ENCODE peak calls at places on chromosomes 7 and 10, in five cellular contexts. One of them, this sample, is unnamed.
A peak's percentile ranks its signal among the peaks of the same experiment; 100 is the strongest.

GRCh38 chr7:31114593-31115343 is 62.7 kb downstream of the ADCYAP1R1 start:
- DNase-seq in tibial artery: no peak
- DNase-seq in stomach: no peak
- DNase-seq in transverse colon: no peak
- DNase-seq in cardiac fibroblast: peak; percentile 53
- DNase-seq in this sample: no peak

GRCh38 chr7:142873281-142873784 is 12.2 kb downstream of the TRPV6 start:
- DNase-seq in tibial artery: no peak
- DNase-seq in stomach: peak; percentile 50
- DNase-seq in transverse colon: no peak
- DNase-seq in cardiac fibroblast: peak; percentile 6
- DNase-seq in this sample: no peak

GRCh38 chr10:80472234-80473095 is 18.4 kb downstream of the TSPAN14 start:
- DNase-seq in tibial artery: peak; percentile 7
- DNase-seq in stomach: no peak
- DNase-seq in transverse colon: no peak
- DNase-seq in cardiac fibroblast: peak; percentile 99
- DNase-seq in this sample: no peak

GRCh38 chr7:20816389-20816959 is 29.8 kb upstream of the SP8 start:
- DNase-seq in tibial artery: no peak
- DNase-seq in stomach: no peak
- DNase-seq in transverse colon: no peak
- DNase-seq in cardiac fibroblast: no peak
- DNase-seq in this sample: no peak

GRCh38 chr7:37505750-37506353 is 57.2 kb upstream of the ELMO1 start:
- DNase-seq in tibial artery: no peak
- DNase-seq in stomach: no peak
- DNase-seq in transverse colon: no peak
- DNase-seq in cardiac fibroblast: no peak
- DNase-seq in this sample: no peak

GRCh38 chr10:123962756-123963469 is 71.3 kb upstream of the CPXM2 start:
- DNase-seq in tibial artery: no peak
- DNase-seq in stomach: no peak
- DNase-seq in transverse colon: peak; percentile 14
- DNase-seq in cardiac fibroblast: no peak
- DNase-seq in this sample: no peak

GRCh38 chr7:100102950-100103840 is 1.8 kb downstream of the AP4M1 start:
- DNase-seq in tibial artery: no peak
- DNase-seq in stomach: no peak
- DNase-seq in transverse colon: no peak
- DNase-seq in cardiac fibroblast: peak; percentile 85
- DNase-seq in this sample: no peak

GRCh38 chr7:47071866-47072265 is 510.0 kb downstream of the TNS3 start:
- DNase-seq in tibial artery: no peak
- DNase-seq in stomach: no peak
- DNase-seq in transverse colon: no peak
- DNase-seq in cardiac fibroblast: no peak
- DNase-seq in this sample: no peak

GRCh38 chr7:68185641-68186040 is 1189.0 kb downstream of the TYW1 start:
- DNase-seq in tibial artery: no peak
- DNase-seq in stomach: no peak
- DNase-seq in transverse colon: no peak
- DNase-seq in cardiac fibroblast: no peak
- DNase-seq in this sample: peak; percentile 33

GRCh38 chr10:131080571-131080970 is 230.9 kb downstream of the TCERG1L start:
- DNase-seq in tibial artery: no peak
- DNase-seq in stomach: no peak
- DNase-seq in transverse colon: no peak
- DNase-seq in cardiac fibroblast: no peak
- DNase-seq in this sample: no peak

GRCh38 chr7:139767561-139767982 is 10.2 kb downstream of the HIPK2 start:
- DNase-seq in tibial artery: no peak
- DNase-seq in stomach: no peak
- DNase-seq in transverse colon: no peak
- DNase-seq in cardiac fibroblast: peak; percentile 42
- DNase-seq in this sample: no peak

GRCh38 chr7:137440434-137440830 is 96.9 kb upstream of the PTN start:
- DNase-seq in tibial artery: no peak
- DNase-seq in stomach: no peak
- DNase-seq in transverse colon: no peak
- DNase-seq in cardiac fibroblast: no peak
- DNase-seq in this sample: no peak

GRCh38 chr10:10295537-10295936 is 722.1 kb upstream of the CELF2 start:
- DNase-seq in tibial artery: no peak
- DNase-seq in stomach: no peak
- DNase-seq in transverse colon: no peak
- DNase-seq in cardiac fibroblast: no peak
- DNase-seq in this sample: no peak

GRCh38 chr10:12067336-12067735 is 1.4 kb upstream of the DHTKD1 start:
- DNase-seq in tibial artery: no peak
- DNase-seq in stomach: no peak
- DNase-seq in transverse colon: no peak
- DNase-seq in cardiac fibroblast: peak; percentile 85
- DNase-seq in this sample: no peak

GRCh38 chr10:21084700-21085099 is 187.6 kb upstream of the NEBL start:
- DNase-seq in tibial artery: no peak
- DNase-seq in stomach: no peak
- DNase-seq in transverse colon: no peak
- DNase-seq in cardiac fibroblast: no peak
- DNase-seq in this sample: no peak

GRCh38 chr7:45082031-45082830 is 6.5 kb downstream of the NACAD start:
- DNase-seq in tibial artery: peak; percentile 63
- DNase-seq in stomach: no peak
- DNase-seq in transverse colon: no peak
- DNase-seq in cardiac fibroblast: peak; percentile 29
- DNase-seq in this sample: no peak

GRCh38 chr7:57071-57470 is 135.3 kb upstream of the FAM20C start:
- DNase-seq in tibial artery: peak; percentile 44
- DNase-seq in stomach: no peak
- DNase-seq in transverse colon: peak; percentile 1
- DNase-seq in cardiac fibroblast: no peak
- DNase-seq in this sample: no peak

GRCh38 chr7:49243521-49243920 is 319.2 kb downstream of the CDC14C start:
- DNase-seq in tibial artery: no peak
- DNase-seq in stomach: no peak
- DNase-seq in transverse colon: no peak
- DNase-seq in cardiac fibroblast: no peak
- DNase-seq in this sample: no peak

GRCh38 chr7:2855386-2855785 is 11.3 kb upstream of the GNA12 start:
- DNase-seq in tibial artery: no peak
- DNase-seq in stomach: no peak
- DNase-seq in transverse colon: no peak
- DNase-seq in cardiac fibroblast: no peak
- DNase-seq in this sample: no peak

GRCh38 chr7:3246133-3246532 is 54.9 kb upstream of the SDK1 start:
- DNase-seq in tibial artery: no peak
- DNase-seq in stomach: no peak
- DNase-seq in transverse colon: no peak
- DNase-seq in cardiac fibroblast: no peak
- DNase-seq in this sample: no peak

GRCh38 chr7:24576171-24577052 is 3.2 kb downstream of the PALS2 start:
- DNase-seq in tibial artery: no peak
- DNase-seq in stomach: peak; percentile 39
- DNase-seq in transverse colon: no peak
- DNase-seq in cardiac fibroblast: peak; percentile 84
- DNase-seq in this sample: peak; percentile 16

GRCh38 chr7:102989161-102989560 is 76.4 kb downstream of the LRRC17 start:
- DNase-seq in tibial artery: no peak
- DNase-seq in stomach: no peak
- DNase-seq in transverse colon: no peak
- DNase-seq in cardiac fibroblast: no peak
- DNase-seq in this sample: no peak

GRCh38 chr7:143910473-143911248 is 8.7 kb upstream of the TCAF1 start:
- DNase-seq in tibial artery: no peak
- DNase-seq in stomach: no peak
- DNase-seq in transverse colon: no peak
- DNase-seq in cardiac fibroblast: peak; percentile 27
- DNase-seq in this sample: no peak

GRCh38 chr7:44796034-44796503 is 412 bp upstream of the PPIA start:
- DNase-seq in tibial artery: no peak
- DNase-seq in stomach: no peak
- DNase-seq in transverse colon: no peak
- DNase-seq in cardiac fibroblast: peak; percentile 58
- DNase-seq in this sample: no peak

GRCh38 chr10:102493771-102494170 is 8.7 kb downstream of the ACTR1A start:
- DNase-seq in tibial artery: no peak
- DNase-seq in stomach: no peak
- DNase-seq in transverse colon: no peak
- DNase-seq in cardiac fibroblast: no peak
- DNase-seq in this sample: no peak

GRCh38 chr10:49023752-49024151 is 84.1 kb upstream of the LRRC18 start:
- DNase-seq in tibial artery: no peak
- DNase-seq in stomach: no peak
- DNase-seq in transverse colon: no peak
- DNase-seq in cardiac fibroblast: no peak
- DNase-seq in this sample: no peak

GRCh38 chr10:17510242-17510908 is 56.0 kb upstream of the ST8SIA6 start:
- DNase-seq in tibial artery: no peak
- DNase-seq in stomach: no peak
- DNase-seq in transverse colon: no peak
- DNase-seq in cardiac fibroblast: no peak
- DNase-seq in this sample: no peak

DNA sequence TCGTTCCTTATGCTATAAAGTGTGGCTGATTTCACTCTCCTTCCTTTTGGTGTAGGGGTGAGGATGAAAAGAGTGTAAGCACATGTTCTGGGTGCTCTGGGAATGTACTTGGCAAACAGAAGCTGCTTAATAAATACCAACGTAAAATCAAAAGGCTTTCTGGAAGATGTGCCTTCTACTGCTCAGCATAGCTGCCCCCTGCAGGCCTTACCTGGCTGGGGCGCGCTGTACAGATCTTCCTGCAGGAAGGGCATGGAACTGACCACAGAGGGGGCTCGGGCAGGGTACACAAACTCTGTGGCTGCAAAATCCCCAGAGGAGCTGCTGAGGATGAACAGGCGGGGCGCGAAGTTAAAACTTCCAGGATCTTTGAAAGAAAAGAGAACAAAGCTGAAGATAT is 169.4 kb downstream of the SVIL start:
- DNase-seq in tibial artery: no peak
- DNase-seq in stomach: no peak
- DNase-seq in transverse colon: no peak
- DNase-seq in cardiac fibroblast: no peak
- DNase-seq in this sample: no peak
- TF ChIP-seq CTCF in tibial artery: no peak
- TF ChIP-seq CTCF in stomach: no peak
- TF ChIP-seq CTCF in transverse colon: no peak
- TF ChIP-seq CTCF in cardiac fibroblast: peak; percentile 34
- TF ChIP-seq CTCF in this sample: peak; percentile 18

GRCh38 chr10:71978476-71978875 is 14.3 kb downstream of the CHST3 start:
- DNase-seq in tibial artery: peak; percentile 61
- DNase-seq in stomach: peak; percentile 64
- DNase-seq in transverse colon: no peak
- DNase-seq in cardiac fibroblast: no peak
- DNase-seq in this sample: no peak
- TF ChIP-seq CTCF in tibial artery: no peak
- TF ChIP-seq CTCF in stomach: no peak
- TF ChIP-seq CTCF in transverse colon: no peak
- TF ChIP-seq CTCF in cardiac fibroblast: no peak
- TF ChIP-seq CTCF in this sample: no peak

DNA sequence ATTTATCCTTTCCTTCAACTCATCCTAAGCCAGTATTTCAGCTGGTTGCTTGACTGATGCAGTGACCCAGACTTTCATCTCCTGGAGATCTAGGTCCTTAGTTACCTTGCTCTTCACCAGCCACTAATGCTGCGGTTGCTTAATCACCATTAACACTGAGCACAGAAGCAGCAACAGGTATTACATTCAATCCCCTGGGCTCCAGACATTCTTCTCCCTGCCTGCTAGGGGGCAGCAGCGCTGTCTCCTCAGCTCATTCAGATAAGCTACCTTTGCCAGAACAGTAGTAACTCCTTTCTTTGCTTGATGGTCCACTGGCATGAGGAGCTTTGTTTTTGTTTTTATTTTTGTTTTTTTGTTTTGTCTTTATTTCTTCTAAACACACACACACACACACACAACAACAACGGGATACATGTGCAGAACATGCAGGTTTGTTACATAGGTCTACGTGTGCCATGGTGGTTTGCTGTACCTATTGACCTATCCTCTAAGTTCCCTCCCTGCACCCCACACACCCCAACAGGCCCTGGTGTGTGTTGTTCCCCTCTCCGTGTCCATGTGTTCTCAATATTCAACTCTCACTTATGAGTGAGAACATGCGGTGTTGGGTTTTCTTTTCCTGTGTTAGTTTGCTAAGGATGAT is 1043.2 kb upstream of the C7orf33 start:
- DNase-seq in tibial artery: no peak
- DNase-seq in stomach: peak; percentile 35
- DNase-seq in transverse colon: peak; percentile 10
- DNase-seq in cardiac fibroblast: peak; percentile 45
- DNase-seq in this sample: no peak
- TF ChIP-seq CTCF in tibial artery: no peak
- TF ChIP-seq CTCF in stomach: no peak
- TF ChIP-seq CTCF in transverse colon: peak; percentile 36
- TF ChIP-seq CTCF in cardiac fibroblast: peak; percentile 75
- TF ChIP-seq CTCF in this sample: peak; percentile 53

GRCh38 chr7:36047254-36047653 is 105.8 kb upstream of the EEPD1 start:
- DNase-seq in tibial artery: no peak
- DNase-seq in stomach: no peak
- DNase-seq in transverse colon: no peak
- DNase-seq in cardiac fibroblast: peak; percentile 10
- DNase-seq in this sample: no peak
- TF ChIP-seq CTCF in tibial artery: no peak
- TF ChIP-seq CTCF in stomach: no peak
- TF ChIP-seq CTCF in transverse colon: no peak
- TF ChIP-seq CTCF in cardiac fibroblast: peak; percentile 22
- TF ChIP-seq CTCF in this sample: no peak